ENCODE peak calls at places on chromosomes 1 and 21, in five cellular contexts. Z is mesendoderm, D is A549, M is SK-N-SH, N is tibial nerve. O is an unnamed sample. For H3K4me1, the result is how much of the 10 kb centered on the place peaks cover.

GRCh38 chr1:10824821-10825540 is 28.5 kb upstream of the CASZ1 start:
- DNase-seq in Z (peak), D (peak), M (no peak), N (no peak), O (no peak)

GRCh38 chr1:55420021-55420420 is 204.9 kb upstream of the USP24 start:
- DNase-seq in Z (no peak), D (no peak), M (no peak), N (no peak), O (no peak)

GRCh38 chr1:53505401-53505800 is 46.2 kb downstream of the DMRTB1 start:
- DNase-seq in Z (no peak), D (no peak), M (no peak), N (no peak), O (no peak)

GRCh38 chr21:29647353-29647781 is 292.4 kb downstream of the GRIK1 start:
- DNase-seq in Z (no peak), D (no peak), M (no peak), N (no peak), O (no peak)

GRCh38 chr1:94020764-94021579 is 100.0 kb downstream of the ABCA4 start:
- DNase-seq in Z (peak), D (no peak), M (no peak), N (no peak), O (peak)

GRCh38 chr1:17355898-17356297 is 16.1 kb upstream of the PADI6 start:
- DNase-seq in Z (no peak), D (no peak), M (no peak), N (no peak), O (no peak)

GRCh38 chr1:35112668-35113067 is 33.5 kb downstream of the ZMYM1 start:
- DNase-seq in Z (no peak), D (peak), M (peak), N (no peak), O (no peak)

GRCh38 chr1:246142320-246142893 is 364.7 kb downstream of the SMYD3 start:
- DNase-seq in Z (no peak), D (peak), M (no peak), N (no peak), O (peak)

GRCh38 chr1:26998319-26999300 is 5.1 kb downstream of the TRNP1 start:
- DNase-seq in Z (peak), D (peak), M (no peak), N (no peak), O (no peak)

GRCh38 chr1:16925635-16926490 is 4.1 kb downstream of the CROCC start:
- DNase-seq in Z (no peak), D (no peak), M (peak), N (no peak), O (no peak)

GRCh38 chr1:208185801-208186201 is 58.4 kb downstream of the PLXNA2 start:
- DNase-seq in Z (no peak), D (no peak), M (no peak), N (no peak), O (no peak)

GRCh38 chr1:1173793-1174415 is at the start of gene TTLL10:
- DNase-seq in Z (peak), D (no peak), M (peak), N (no peak), O (no peak)

GRCh38 chr1:3053986-3054385 is 15.0 kb upstream of the PRDM16 start:
- DNase-seq in Z (no peak), D (no peak), M (no peak), N (no peak), O (no peak)

GRCh38 chr1:88973520-88974137 is 18.8 kb downstream of the KYAT3 start:
- DNase-seq in Z (peak), D (peak), M (no peak), N (peak), O (peak)

GRCh38 chr1:218377143-218377660 is 32.1 kb downstream of the TGFB2 start:
- DNase-seq in Z (no peak), D (peak), M (no peak), N (no peak), O (peak)

GRCh38 chr1:201396859-201397464 is 2.2 kb downstream of the LAD1 start:
- DNase-seq in Z (no peak), D (peak), M (no peak), N (no peak), O (peak)

GRCh38 chr1:201180901-201181300 is 9.7 kb upstream of the IGFN1 start:
- DNase-seq in Z (no peak), D (no peak), M (no peak), N (no peak), O (peak)

GRCh38 chr1:118479351-118479750 is 294.3 kb upstream of the SPAG17 start:
- DNase-seq in Z (no peak), D (no peak), M (no peak), N (no peak), O (no peak)

GRCh38 chr1:204731997-204732396 is 46.5 kb upstream of the LRRN2 start:
- DNase-seq in Z (no peak), D (no peak), M (no peak), N (no peak), O (no peak)

GRCh38 chr21:39085843-39086415 is 97.3 kb downstream of the PSMG1 start:
- DNase-seq in Z (no peak), D (no peak), M (no peak), N (no peak), O (no peak)

GRCh38 chr21:34807881-34808568 is 139.2 kb downstream of the CLIC6 start:
- DNase-seq in Z (no peak), D (peak), M (no peak), N (no peak), O (peak)

GRCh38 chr1:246157516-246157915 is 349.6 kb downstream of the SMYD3 start:
- DNase-seq in Z (no peak), D (no peak), M (no peak), N (no peak), O (no peak)

GRCh38 chr1:68204965-68205630 is 27.2 kb downstream of the WLS start:
- DNase-seq in Z (no peak), D (no peak), M (no peak), N (no peak), O (no peak)

GRCh38 chr1:212630159-212630900 is 21.8 kb downstream of the ATF3 start:
- DNase-seq in Z (peak), D (peak), M (peak), N (peak), O (peak)

GRCh38 chr1:88984553-88984945 is 7.9 kb downstream of the KYAT3 start:
- DNase-seq in Z (no peak), D (no peak), M (no peak), N (no peak), O (no peak)

GRCh38 chr1:21030201-21030600 is 146.5 kb downstream of the EIF4G3 start:
- DNase-seq in Z (no peak), D (no peak), M (no peak), N (no peak), O (no peak)

GRCh38 chr1:237492359-237492758 is 398.4 kb downstream of the ZP4 start:
- DNase-seq in Z (peak), D (no peak), M (peak), N (no peak), O (no peak)

GRCh38 chr1:173161510-173162221 is 45.5 kb downstream of the TNFSF4 start:
- DNase-seq in Z (no peak), D (no peak), M (no peak), N (no peak), O (no peak)

GRCh38 chr1:170893655-170894297 is 41.6 kb upstream of the MROH9 start:
- DNase-seq in Z (no peak), D (no peak), M (no peak), N (no peak), O (no peak)

GRCh38 chr1:203512830-203513578 is 19.1 kb downstream of the OPTC start:
- DNase-seq in Z (peak), D (peak), M (no peak), N (peak), O (peak)

GRCh38 chr1:6694126-6694713 is 7.4 kb downstream of the DNAJC11 start:
- DNase-seq in Z (peak), D (no peak), M (no peak), N (no peak), O (no peak)

GRCh38 chr1:176241385-176242015 is 34.4 kb upstream of the COP1 start:
- DNase-seq in Z (peak), D (peak), M (no peak), N (no peak), O (no peak)

GRCh38 chr1:202143011-202143767 is 1.3 kb downstream of the ARL8A start:
- DNase-seq in Z (no peak), D (no peak), M (peak), N (peak), O (no peak)

GRCh38 chr1:53459321-53460175 is at the start of gene DMRTB1:
- DNase-seq in Z (no peak), D (no peak), M (no peak), N (no peak), O (no peak)

GRCh38 chr1:225448146-225448805 is 20.4 kb upstream of the LBR start:
- DNase-seq in Z (no peak), D (no peak), M (no peak), N (no peak), O (peak)
- H3K4me1 ChIP-seq in Z (under half), D (under half), M (under half), N (under half), O (under half)

DNA sequence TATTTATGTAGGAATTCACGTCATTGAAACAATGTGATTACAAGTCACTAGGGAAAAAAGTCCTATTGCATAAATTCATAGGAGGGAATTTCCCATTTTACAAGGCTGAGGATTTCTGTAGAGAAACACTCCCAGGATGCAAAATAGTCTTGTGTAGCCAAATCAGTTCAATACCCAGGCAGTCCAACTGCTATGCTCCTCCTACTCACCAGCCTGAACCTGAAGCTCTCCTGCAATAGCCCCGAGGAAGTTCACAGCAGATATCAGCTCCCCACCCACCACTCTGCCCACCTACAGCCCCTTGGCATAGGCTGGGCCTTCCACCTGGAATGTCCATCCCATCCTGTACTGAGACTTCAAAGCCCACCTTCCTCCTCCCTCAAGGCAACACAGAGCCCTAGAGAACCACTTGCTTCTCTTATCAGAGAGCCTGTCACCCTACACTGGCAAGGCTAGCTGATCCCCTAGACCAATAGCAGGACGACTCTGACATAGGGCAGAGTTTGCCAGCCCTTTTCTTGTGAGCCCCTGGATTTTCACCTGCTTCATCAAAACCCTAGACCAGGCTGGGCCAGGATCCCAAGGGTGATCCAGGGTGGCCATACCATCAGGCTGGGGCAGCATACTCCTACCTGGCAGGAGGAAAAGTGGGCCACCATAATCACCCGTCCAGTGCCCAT is 1.5 kb downstream of the LSS start:
- DNase-seq in Z (peak), D (no peak), M (no peak), N (no peak), O (peak)
- H3K4me1 ChIP-seq in Z (under half), D (under half), M (under half), N (under half), O (under half)

GRCh38 chr1:230163719-230164118 is 96.7 kb downstream of the GALNT2 start:
- DNase-seq in Z (no peak), D (no peak), M (no peak), N (no peak), O (no peak)
- H3K4me1 ChIP-seq in Z (under half), D (under half), M (under half), N (under half), O (under half)

DNA sequence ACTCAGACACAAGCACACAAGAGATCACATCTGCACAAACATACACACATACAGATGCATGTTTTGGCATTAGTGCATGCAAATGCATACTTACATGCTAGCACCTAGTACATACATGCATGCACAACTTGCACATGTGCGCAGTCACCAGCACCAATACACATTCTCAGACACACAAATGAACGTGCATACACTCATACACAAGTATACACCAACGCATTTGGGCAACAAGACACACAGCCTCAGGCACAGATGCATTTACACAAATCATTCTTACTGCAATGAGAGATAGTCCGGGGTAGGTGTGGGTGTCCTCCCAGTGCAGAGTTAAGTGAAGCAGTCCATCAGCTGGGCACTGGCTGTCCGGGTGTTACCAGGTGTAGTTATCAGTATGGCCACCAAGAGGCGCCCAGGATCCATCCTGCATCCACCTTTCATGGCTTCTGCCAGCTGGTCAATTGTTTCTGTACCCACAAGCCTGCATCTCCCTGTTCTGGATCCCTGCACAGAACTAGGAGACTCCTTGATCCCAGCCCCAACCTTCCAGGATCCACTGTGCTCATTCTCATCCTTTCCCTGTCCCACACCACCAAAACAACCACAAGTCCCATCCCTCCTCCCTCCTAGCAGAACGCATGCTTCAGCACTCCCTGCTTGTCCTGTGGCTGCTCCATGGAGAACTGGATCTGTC is 27.4 kb upstream of the FOXE3 start:
- DNase-seq in Z (peak), D (peak), M (peak), N (peak), O (peak)
- H3K4me1 ChIP-seq in Z (under half), D (under half), M (under half), N (under half), O (under half)

O was measured in SJCRH30.